ENCODE peak calls at places on chromosomes 13 and 19, in nine cellular contexts. Y, G, E, K, C, Z, M, A and R are unnamed samples.

GRCh38 chr13:78603240-78603947 is at the start of gene POU4F1:
- DNase-seq in C (no peak), A (peak), Y (peak), E (no peak), Z (peak), M (peak), G (peak), K (peak), R (no peak)

GRCh38 chr13:110388141-110388943 is 81.3 kb downstream of the COL4A2 start:
- DNase-seq in G (peak), K (no peak), Z (no peak), E (peak), A (no peak), C (no peak), M (no peak), Y (peak), R (peak)

GRCh38 chr13:31824705-31825512 is 85.6 kb downstream of the RXFP2 start:
- DNase-seq in Z (no peak), K (no peak), A (peak), E (no peak), G (peak), M (no peak), Y (peak), C (no peak), R (no peak)

GRCh38 chr19:42420055-42420544 is 7.1 kb downstream of the LIPE start:
- DNase-seq in M (peak), Z (peak), K (peak), G (peak), A (peak), Y (peak), C (peak), E (peak), R (no peak)

GRCh38 chr19:45124021-45124420 is 31.0 kb downstream of the PPP1R37 start:
- DNase-seq in K (no peak), A (no peak), Z (no peak), M (no peak), Y (no peak), E (no peak), G (no peak), C (no peak), R (no peak)

GRCh38 chr19:17246681-17247425 is 1.1 kb upstream of the NR2F6 start:
- DNase-seq in E (peak), M (no peak), Z (peak), A (no peak), K (no peak), Y (peak), C (peak), G (no peak), R (no peak)

GRCh38 chr13:101799196-101799595 is 346.7 kb downstream of the ITGBL1 start:
- DNase-seq in Z (no peak), C (no peak), E (no peak), M (no peak), G (no peak), Y (no peak), A (no peak), K (no peak), R (no peak)

GRCh38 chr13:55566334-55566733 is 1574.4 kb upstream of the PRR20A start:
- DNase-seq in C (no peak), A (no peak), Z (no peak), Y (no peak), G (no peak), K (no peak), M (no peak), E (no peak), R (no peak)

GRCh38 chr19:3190921-3191805 is 5.4 kb downstream of the NCLN start:
- DNase-seq in G (no peak), E (no peak), Z (no peak), K (no peak), Y (no peak), A (no peak), M (no peak), C (no peak), R (no peak)

GRCh38 chr19:1864480-1865171 is 1.2 kb upstream of the KLF16 start:
- DNase-seq in K (peak), E (peak), A (peak), Y (peak), G (peak), M (no peak), C (peak), Z (peak), R (peak)

GRCh38 chr13:101785858-101786257 is 333.4 kb downstream of the ITGBL1 start:
- DNase-seq in Z (peak), C (no peak), K (no peak), E (peak), Y (peak), A (peak), G (peak), M (peak), R (no peak)

GRCh38 chr19:53381376-53381775 is 13.6 kb upstream of the ZNF765 start:
- DNase-seq in K (no peak), M (no peak), A (no peak), C (no peak), E (no peak), Y (no peak), G (no peak), Z (no peak), R (no peak)

GRCh38 chr13:105969761-105970160 is 565.7 kb downstream of the EFNB2 start:
- DNase-seq in Y (peak), M (peak), E (no peak), Z (no peak), C (no peak), G (no peak), K (no peak), A (no peak), R (no peak)

GRCh38 chr19:22517496-22518411 is 95.6 kb upstream of the ZNF98 start:
- DNase-seq in C (no peak), A (no peak), E (no peak), M (no peak), Z (no peak), G (no peak), Y (no peak), K (no peak), R (no peak)

GRCh38 chr13:112616586-112617381 is 28.8 kb upstream of the TUBGCP3 start:
- DNase-seq in Z (peak), K (peak), M (no peak), G (peak), E (no peak), C (no peak), A (peak), Y (peak), R (no peak)

GRCh38 chr13:100306444-100306999 is 217.6 kb downstream of the PCCA start:
- DNase-seq in Z (no peak), C (no peak), M (no peak), Y (no peak), A (no peak), K (no peak), G (no peak), E (no peak), R (no peak)